ENCODE peak calls at places on chromosomes 13 and 19, in five cellular contexts. X is AG20443, P is T-helper 1 cell, I is memory B cell, Y is NCI-H1417. O is an unnamed sample.

GRCh38 chr13:91904597-91904996 is 506.2 kb downstream of the GPC5 start:
- DNase-seq in Y (no peak), P (no peak), I (no peak), X (no peak), O (no peak)

GRCh38 chr13:24012648-24013047 is 115.3 kb upstream of the C1QTNF9B start:
- DNase-seq in Y (no peak), I (no peak), P (no peak), X (no peak), O (no peak)

GRCh38 chr19:58354478-58355030 is 1.3 kb upstream of the A1BG start:
- DNase-seq in I (no peak), X (no peak), Y (no peak), P (no peak), O (no peak)

GRCh38 chr13:82664183-82664582 is 1218.1 kb downstream of the SLITRK1 start:
- DNase-seq in I (no peak), X (no peak), P (no peak), Y (no peak), O (no peak)

GRCh38 chr13:104327217-104327616 is 1261.0 kb upstream of the SLC10A2 start:
- DNase-seq in X (no peak), Y (no peak), I (no peak), P (no peak), O (no peak)

GRCh38 chr19:31344403-31344802 is 4.8 kb downstream of the TSHZ3 start:
- DNase-seq in P (no peak), Y (no peak), I (no peak), X (no peak), O (no peak)

GRCh38 chr19:10043286-10043927 is 30.1 kb downstream of the RDH8 start:
- DNase-seq in X (no peak), P (no peak), Y (peak; percentile 1), I (no peak), O (peak; percentile 72)

GRCh38 chr19:7652061-7652641 is 15.2 kb downstream of the STXBP2 start:
- DNase-seq in P (peak; percentile 86), X (peak; percentile 86), Y (peak; percentile 67), I (peak; percentile 83), O (peak; percentile 91)

GRCh38 chr13:98581971-98582702 is 5.2 kb upstream of the STK24 start:
- DNase-seq in Y (peak; percentile 92), I (no peak), X (peak; percentile 62), P (no peak), O (peak; percentile 69)

GRCh38 chr13:33229446-33230177 is 55.9 kb downstream of the STARD13 start:
- DNase-seq in X (peak; percentile 39), P (no peak), Y (no peak), I (no peak), O (no peak)

GRCh38 chr19:44712864-44713515 is 14.0 kb downstream of the CEACAM16 start:
- DNase-seq in P (no peak), I (no peak), X (no peak), Y (no peak), O (peak; percentile 16)

GRCh38 chr13:30978981-30979956 is 46.8 kb downstream of the TEX26 start:
- DNase-seq in X (no peak), P (peak; percentile 6), I (no peak), Y (peak; percentile 45), O (peak; percentile 67)

GRCh38 chr13:98397221-98397620 is 179.7 kb downstream of the STK24 start:
- DNase-seq in I (no peak), Y (no peak), P (no peak), X (no peak), O (no peak)

GRCh38 chr13:71712988-71713653 is 153.9 kb downstream of the DACH1 start:
- DNase-seq in I (no peak), Y (no peak), X (no peak), P (no peak), O (peak; percentile 36)

GRCh38 chr19:491146-491741 is 5.0 kb upstream of the MADCAM1 start:
- DNase-seq in X (no peak), Y (no peak), I (no peak), P (no peak), O (no peak)

GRCh38 chr19:43790587-43790986 is 9.8 kb upstream of the KCNN4 start:
- DNase-seq in Y (no peak), X (no peak), I (no peak), P (no peak), O (no peak)

GRCh38 chr13:95710313-95710712 is 33.4 kb downstream of the DNAJC3 start:
- DNase-seq in X (no peak), Y (no peak), I (no peak), P (no peak), O (no peak)

GRCh38 chr13:103130681-103131210 is 64.5 kb upstream of the SLC10A2 start:
- DNase-seq in X (no peak), I (no peak), P (no peak), Y (no peak), O (no peak)

GRCh38 chr19:8361921-8362793 is 1.8 kb upstream of the ANGPTL4 start:
- DNase-seq in I (no peak), X (peak; percentile 93), P (no peak), Y (no peak), O (peak; percentile 95)

GRCh38 chr19:7928741-7929701 is 3.1 kb upstream of the CTXN1 start:
- DNase-seq in X (peak; percentile 73), I (peak; percentile 71), P (peak; percentile 73), Y (no peak), O (peak; percentile 74)

GRCh38 chr13:41675306-41675705 is 218.0 kb downstream of the RGCC start:
- DNase-seq in P (no peak), Y (no peak), I (no peak), X (peak; percentile 50), O (no peak)

GRCh38 chr13:100454876-100455275 is 133.7 kb downstream of the GGACT start:
- DNase-seq in X (no peak), P (no peak), Y (no peak), I (no peak), O (peak; percentile 38)

GRCh38 chr19:38003427-38004099 is 96.6 kb downstream of the SIPA1L3 start:
- DNase-seq in I (no peak), P (no peak), Y (peak; percentile 72), X (peak; percentile 54), O (peak; percentile 92)

GRCh38 chr19:29860492-29860891 is 48.7 kb downstream of the CCNE1 start:
- DNase-seq in I (no peak), Y (no peak), X (no peak), P (no peak), O (peak; percentile 3)

GRCh38 chr19:51375504-51376221 is 3.2 kb upstream of the NKG7 start:
- DNase-seq in P (no peak), I (no peak), Y (no peak), X (no peak), O (no peak)

GRCh38 chr13:80341098-80341701 is at the start of gene SPRY2:
- DNase-seq in Y (no peak), P (no peak), I (peak; percentile 17), X (peak; percentile 93), O (peak; percentile 91)

GRCh38 chr13:99046851-99047250 is 69.0 kb upstream of the DOCK9 start:
- DNase-seq in P (no peak), X (no peak), Y (no peak), I (no peak), O (no peak)

GRCh38 chr13:105193026-105193425 is 1342.4 kb downstream of the EFNB2 start:
- DNase-seq in Y (no peak), I (no peak), P (no peak), X (no peak), O (no peak)

GRCh38 chr13:37385248-37385647 is 213.3 kb downstream of the POSTN start:
- DNase-seq in P (no peak), X (no peak), I (no peak), Y (no peak), O (no peak)

GRCh38 chr19:21256722-21257121 is 72.5 kb downstream of the ZNF708 start:
- DNase-seq in X (peak; percentile 9), P (no peak), I (no peak), Y (no peak), O (peak; percentile 37)

GRCh38 chr19:38554676-38555141 is 63.0 kb downstream of the MAP4K1 start:
- DNase-seq in I (no peak), X (no peak), Y (no peak), P (no peak), O (no peak)

GRCh38 chr19:42024622-42025111 is 30.6 kb upstream of the ATP1A3 start:
- DNase-seq in P (no peak), X (peak; percentile 92), I (no peak), Y (no peak), O (no peak)

GRCh38 chr13:31020996-31021395 is 88.5 kb downstream of the TEX26 start:
- DNase-seq in Y (no peak), X (no peak), I (no peak), P (no peak), O (no peak)

GRCh38 chr19:40347476-40348124 is 597 bp downstream of the C19orf47 start:
- DNase-seq in P (no peak), X (no peak), I (no peak), Y (no peak), O (peak; percentile 42)

GRCh38 chr19:33303791-33304759 is 1.7 kb upstream of the CEBPA start:
- DNase-seq in I (no peak), P (no peak), X (peak; percentile 17), Y (no peak), O (peak; percentile 39)

GRCh38 chr13:36453518-36453917 is 21.2 kb downstream of the CCNA1 start:
- DNase-seq in I (no peak), P (no peak), Y (peak; percentile 51), X (peak; percentile 12), O (peak; percentile 65)

GRCh38 chr13:90545070-90545840 is 802.2 kb upstream of the MIR17HG start:
- DNase-seq in I (no peak), P (no peak), Y (peak; percentile 21), X (no peak), O (peak; percentile 80)

GRCh38 chr13:112735791-112736190 is 46.0 kb downstream of the ATP11A start:
- DNase-seq in Y (no peak), I (no peak), X (no peak), P (no peak), O (peak; percentile 90)

GRCh38 chr13:42405665-42406390 is 133.9 kb downstream of the AKAP11 start:
- DNase-seq in P (no peak), I (no peak), X (no peak), Y (no peak), O (no peak)

GRCh38 chr19:610071-610800 is 20.6 kb downstream of the HCN2 start:
- DNase-seq in P (peak; percentile 45), X (no peak), I (no peak), Y (no peak), O (no peak)